ENCODE peak calls at places on chromosomes 4 and X, in nine cellular contexts. Y is CD8-positive, alpha-beta T cell; D is psoas muscle; B is lower lobe of right lung; Z is SK-N-MC; I is left lung; J is HCT116; P is H9; V is GM23338. C is an unnamed sample.

GRCh38 chr4:184007891-184008290 is 102.8 kb downstream of the STOX2 start:
- DNase-seq in Z (no peak), I (no peak), Y (no peak), B (no peak), J (no peak), D (no peak), P (no peak), V (no peak), C (no peak)

GRCh38 chrX:149282909-149283308 is 222.2 kb downstream of the IDS start:
- DNase-seq in J (no peak), Z (no peak), D (no peak), Y (no peak), I (no peak), V (no peak), P (no peak), B (no peak), C (no peak)

GRCh38 chrX:33725556-33726232 is 406.4 kb downstream of the FAM47A start:
- DNase-seq in Y (no peak), J (no peak), D (no peak), Z (no peak), P (peak), V (peak), I (no peak), B (peak), C (no peak)

GRCh38 chr4:101279377-101279871 is 67.9 kb downstream of the PPP3CA start:
- DNase-seq in I (no peak), Y (no peak), V (no peak), Z (peak), B (no peak), J (no peak), D (no peak), P (no peak), C (peak)

GRCh38 chr4:86108152-86108551 is 251.7 kb downstream of the MAPK10 start:
- DNase-seq in B (no peak), Y (no peak), I (no peak), P (no peak), Z (no peak), D (no peak), V (peak), J (no peak), C (no peak)

GRCh38 chr4:111475001-111475400 is 670.3 kb upstream of the FAM241A start:
- DNase-seq in D (no peak), Y (no peak), V (peak), B (no peak), P (peak), J (peak), I (no peak), Z (no peak), C (peak)

GRCh38 chr4:37802068-37802666 is 24.3 kb upstream of the PGM2 start:
- DNase-seq in I (no peak), Z (peak), V (peak), B (peak), D (no peak), P (peak), Y (no peak), J (peak), C (peak)

GRCh38 chr4:108201774-108202173 is 33.0 kb upstream of the LEF1 start:
- DNase-seq in P (no peak), B (no peak), J (no peak), D (no peak), Y (no peak), Z (no peak), I (no peak), V (no peak), C (no peak)

GRCh38 chr4:81405900-81406401 is 65.8 kb downstream of the RASGEF1B start:
- DNase-seq in I (no peak), V (peak), J (peak), Y (peak), Z (peak), P (no peak), D (no peak), B (no peak), C (no peak)

GRCh38 chr4:188417181-188417580 is 277.9 kb downstream of the TRIML1 start:
- DNase-seq in V (peak), Z (no peak), D (no peak), Y (no peak), P (peak), I (no peak), J (no peak), B (no peak), C (no peak)

GRCh38 chr4:183390374-183390773 is 54.1 kb upstream of the CDKN2AIP start:
- DNase-seq in Z (no peak), J (no peak), B (no peak), Y (no peak), I (no peak), V (no peak), D (no peak), P (no peak), C (no peak)

GRCh38 chrX:142156567-142156966 is 48.5 kb downstream of the MAGEC2 start:
- DNase-seq in D (no peak), J (no peak), Y (no peak), B (no peak), I (no peak), Z (no peak), V (peak), P (peak), C (no peak)

GRCh38 chr4:26787461-26788340 is 72.9 kb upstream of the STIM2 start:
- DNase-seq in J (peak), Z (no peak), I (peak), P (peak), D (peak), Y (peak), B (no peak), V (peak), C (peak)

GRCh38 chr4:41364871-41365270 is 108.1 kb downstream of the UCHL1 start:
- DNase-seq in J (no peak), Z (no peak), B (no peak), I (no peak), Y (no peak), D (no peak), P (no peak), V (no peak), C (no peak)

GRCh38 chr4:189088783-189089182 is 851.9 kb upstream of the FRG1 start:
- DNase-seq in Y (no peak), J (no peak), P (no peak), Z (no peak), D (no peak), I (peak), V (no peak), B (no peak), C (no peak)

GRCh38 chrX:15395794-15396193 is 11.6 kb upstream of the VEGFD start:
- DNase-seq in V (no peak), B (no peak), Z (no peak), I (no peak), J (no peak), P (no peak), D (no peak), Y (no peak), C (no peak)

GRCh38 chr4:184170996-184171395 is 46.7 kb downstream of the ENPP6 start:
- DNase-seq in Z (no peak), D (no peak), P (peak), J (no peak), B (no peak), Y (no peak), V (peak), I (no peak), C (no peak)

GRCh38 chr4:25440478-25441030 is 63.5 kb downstream of the ANAPC4 start:
- DNase-seq in J (no peak), P (no peak), Z (no peak), D (no peak), V (no peak), Y (no peak), I (no peak), B (no peak), C (peak)

GRCh38 chr4:40482985-40483647 is 146.5 kb downstream of the RBM47 start:
- DNase-seq in Z (no peak), J (no peak), B (no peak), P (peak), V (peak), D (no peak), Y (no peak), I (no peak), C (no peak)

GRCh38 chr4:152316969-152317368 is 218.9 kb downstream of the FBXW7 start:
- DNase-seq in Y (no peak), I (no peak), D (no peak), B (no peak), Z (no peak), P (no peak), J (no peak), V (no peak), C (no peak)

GRCh38 chr4:55920571-55920970 is 28.2 kb upstream of the CEP135 start:
- DNase-seq in P (no peak), V (no peak), Y (no peak), J (no peak), Z (no peak), B (no peak), D (no peak), I (no peak), C (no peak)

GRCh38 chrX:39158801-39159657 is 357.8 kb downstream of the MID1IP1 start:
- DNase-seq in I (no peak), Y (no peak), Z (no peak), D (no peak), P (no peak), J (no peak), V (no peak), B (peak), C (no peak)

GRCh38 chrX:25034889-25035288 is 19.1 kb upstream of the ARX start:
- DNase-seq in P (no peak), I (no peak), V (peak), B (no peak), J (no peak), Y (no peak), Z (no peak), D (no peak), C (no peak)

GRCh38 chr4:74544655-74545361 is 99.9 kb downstream of the AREG start:
- DNase-seq in Z (no peak), Y (no peak), J (no peak), I (no peak), V (no peak), B (no peak), D (no peak), P (no peak), C (no peak)

GRCh38 chr4:183658362-183659028 is 490 bp downstream of the RWDD4 start:
- DNase-seq in V (peak), I (peak), Y (peak), B (peak), P (peak), D (peak), Z (no peak), J (no peak), C (peak)

GRCh38 chr4:588351-588849 is 12.3 kb upstream of the TMEM271 start:
- DNase-seq in V (no peak), P (no peak), I (no peak), Z (no peak), D (no peak), B (no peak), Y (no peak), J (no peak), C (no peak)

GRCh38 chr4:77152421-77152820 is 4.6 kb upstream of the CCNG2 start:
- DNase-seq in D (no peak), Z (no peak), V (peak), P (no peak), B (no peak), J (no peak), Y (no peak), I (no peak), C (no peak)

GRCh38 chr4:121448231-121448630 is 67.4 kb upstream of the QRFPR start:
- DNase-seq in D (no peak), V (no peak), J (peak), I (no peak), P (no peak), Y (no peak), Z (no peak), B (no peak), C (no peak)

GRCh38 chr4:61427099-61427817 is 227.1 kb downstream of the ADGRL3 start:
- DNase-seq in Z (no peak), V (no peak), B (no peak), P (no peak), I (no peak), D (no peak), Y (no peak), J (no peak), C (no peak)

GRCh38 chr4:165449333-165449732 is 70.5 kb downstream of the CPE start:
- DNase-seq in J (no peak), Y (no peak), B (no peak), I (no peak), V (no peak), P (no peak), D (no peak), Z (no peak), C (no peak)

GRCh38 chrX:73850124-73851013 is 287.4 kb downstream of the CHIC1 start:
- DNase-seq in I (no peak), Z (peak), Y (no peak), V (peak), B (no peak), J (peak), D (peak), P (no peak), C (peak)

GRCh38 chrX:140514554-140514953 is 9.7 kb upstream of the SOX3 start:
- DNase-seq in B (no peak), Z (no peak), Y (no peak), P (no peak), I (no peak), D (no peak), V (no peak), J (no peak), C (no peak)

GRCh38 chr4:15894393-15894792 is 44.1 kb downstream of the FGFBP1 start:
- DNase-seq in J (no peak), B (no peak), V (no peak), D (no peak), P (no peak), Y (no peak), Z (no peak), I (no peak), C (no peak)
- H3K27ac ChIP-seq in J (peak), B (no peak), V (no peak), D (no peak), P (no peak), Y (no peak), Z (no peak), I (peak), C (no peak)

GRCh38 chr4:53906786-53907185 is 157.6 kb downstream of the CHIC2 start:
- DNase-seq in I (no peak), B (no peak), J (no peak), V (no peak), Z (no peak), D (no peak), P (no peak), Y (no peak), C (no peak)

GRCh38 chr4:53905281-53905934 is 159.0 kb downstream of the CHIC2 start:
- DNase-seq in B (no peak), Z (no peak), Y (no peak), V (no peak), I (no peak), P (no peak), D (no peak), J (no peak), C (no peak)

GRCh38 chr4:53908661-53909078 is 155.7 kb downstream of the CHIC2 start:
- DNase-seq in Y (no peak), I (no peak), P (no peak), B (no peak), J (peak), V (peak), D (no peak), Z (peak), C (peak)

GRCh38 chr4:53907772-53908171 is 156.6 kb downstream of the CHIC2 start:
- DNase-seq in P (no peak), Y (no peak), J (no peak), I (no peak), B (no peak), D (no peak), V (no peak), Z (no peak), C (no peak)

DNA sequence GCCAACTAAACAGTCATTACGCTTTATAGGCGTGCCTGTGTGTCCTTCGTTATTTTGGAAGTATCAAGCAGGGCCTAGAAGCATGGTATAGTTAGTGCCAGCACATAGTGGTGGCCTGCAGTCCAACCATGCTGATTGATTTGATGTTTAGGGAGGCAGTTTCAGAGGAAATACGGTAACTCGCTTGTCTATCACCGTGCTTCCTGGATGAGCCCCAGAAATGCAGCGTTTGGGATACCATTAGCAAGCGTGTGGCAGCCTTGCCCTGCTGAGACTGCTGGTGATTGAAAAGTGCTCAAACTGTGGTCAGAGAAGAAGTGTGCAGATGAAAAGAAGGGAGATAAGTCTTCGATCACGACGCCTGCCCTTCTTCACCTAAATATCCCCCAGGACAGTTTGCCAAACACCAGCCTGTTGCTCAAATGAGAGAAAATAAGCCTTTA is 158.4 kb downstream of the CHIC2 start:
- DNase-seq in I (no peak), Y (no peak), V (peak), D (peak), J (no peak), P (peak), B (no peak), Z (no peak), C (peak)
- H3K27ac ChIP-seq in I (peak), Y (no peak), V (no peak), D (no peak), J (no peak), P (no peak), B (peak), Z (no peak), C (peak)

DNA sequence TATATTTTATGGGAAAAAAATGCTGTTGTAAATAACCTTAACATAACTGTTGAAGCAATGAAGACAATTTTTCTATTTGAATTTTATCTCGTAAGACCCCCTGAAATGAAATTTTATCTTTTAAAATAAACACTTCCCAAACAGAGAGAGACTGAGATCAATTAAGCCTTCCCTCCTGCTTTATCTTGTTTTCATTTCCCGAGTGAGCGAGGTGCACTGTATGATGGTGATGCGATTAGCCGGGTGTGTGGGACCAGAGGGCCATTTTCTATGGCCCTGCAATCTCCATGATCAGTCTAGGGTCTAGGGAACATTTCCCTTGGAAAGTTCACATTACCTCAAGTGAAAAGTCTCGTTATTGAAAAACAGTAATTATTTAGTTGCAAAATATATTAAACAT is 134.1 kb upstream of the MID1 start:
- DNase-seq in B (no peak), Z (no peak), J (no peak), V (no peak), D (no peak), Y (no peak), P (no peak), I (no peak), C (no peak)
- H3K27ac ChIP-seq in B (no peak), Z (no peak), J (no peak), V (peak), D (no peak), Y (no peak), P (no peak), I (no peak), C (no peak)

DNA sequence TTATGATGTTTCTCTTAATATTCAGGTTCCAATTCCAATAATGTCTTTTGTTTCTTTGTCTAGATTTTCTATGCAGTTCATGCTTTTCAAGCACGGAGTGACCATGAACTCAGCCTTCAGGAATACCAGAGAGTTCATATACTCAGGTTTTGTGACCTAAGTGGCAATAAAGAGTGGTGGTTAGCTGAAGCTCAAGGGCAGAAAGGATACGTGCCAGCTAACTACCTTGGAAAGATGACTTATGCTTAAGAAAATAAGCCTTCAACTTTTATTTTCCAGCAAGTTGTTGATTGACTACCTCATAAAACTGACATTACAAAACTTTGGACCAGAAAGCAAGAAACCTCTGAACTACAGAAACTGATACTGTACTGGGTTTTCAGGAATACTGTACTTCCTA is 30.8 kb downstream of the INTS12 start:
- DNase-seq in Z (no peak), J (no peak), P (no peak), V (no peak), D (no peak), I (no peak), B (no peak), Y (no peak), C (no peak)
- H3K27ac ChIP-seq in Z (no peak), J (no peak), P (no peak), V (no peak), D (no peak), I (no peak), B (no peak), Y (no peak), C (no peak)

DNA sequence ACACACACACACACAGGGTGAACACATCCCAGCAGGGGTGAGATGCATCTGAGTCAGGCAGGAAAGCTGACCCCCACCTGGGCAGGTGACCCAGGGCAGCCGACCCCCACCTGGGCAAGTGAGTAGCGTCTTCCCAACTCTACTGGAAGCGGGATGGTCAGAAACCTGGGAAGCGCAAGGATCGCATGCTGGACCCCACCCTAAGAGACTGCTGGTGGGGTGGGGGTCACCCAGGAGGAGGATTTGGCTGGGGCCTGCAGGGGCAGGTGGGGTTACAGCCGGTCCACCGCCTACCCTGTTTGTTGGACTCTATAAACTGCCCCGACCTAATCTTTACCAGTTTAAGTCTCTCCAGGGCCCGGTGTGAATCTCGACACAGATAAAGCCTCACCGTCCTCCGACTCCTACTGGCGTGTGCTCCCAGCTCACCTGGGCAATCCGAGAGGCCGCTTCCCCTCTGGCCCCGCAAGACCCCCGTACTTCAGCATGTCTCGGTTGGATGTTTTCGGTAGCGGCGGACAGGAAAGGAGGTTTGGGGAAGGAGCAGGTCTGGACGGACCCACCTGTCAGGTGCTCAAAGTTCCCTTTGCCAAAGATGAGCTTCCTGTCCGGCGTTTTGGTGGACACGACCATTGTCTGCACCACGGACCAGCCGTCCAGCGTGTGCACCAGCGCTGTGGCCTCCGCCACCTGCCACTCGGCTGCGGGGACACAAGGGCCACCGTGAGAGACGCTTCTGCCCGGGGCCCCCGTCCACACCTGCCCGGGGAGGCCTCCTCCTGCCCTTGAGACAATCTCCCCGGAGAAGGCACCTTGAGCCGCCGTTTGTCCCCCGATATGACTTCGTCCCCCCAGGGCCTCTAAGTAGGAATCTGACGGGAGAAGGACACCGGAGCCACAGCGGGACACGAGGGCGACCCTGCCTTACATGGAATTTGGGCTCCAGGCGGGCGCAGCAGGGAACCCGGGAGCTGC is 2.0 kb downstream of the GTPBP6 start:
- DNase-seq in I (peak), Z (no peak), B (peak), Y (no peak), P (no peak), D (peak), V (no peak), J (no peak), C (no peak)
- H3K27ac ChIP-seq in I (no peak), Z (peak), B (no peak), Y (no peak), P (no peak), D (no peak), V (peak), J (peak), C (no peak)

GRCh38 chrX:150879855-150880807 is 18.3 kb downstream of the CD99L2 start:
- DNase-seq in J (no peak), V (no peak), P (no peak), Y (no peak), B (no peak), D (no peak), Z (no peak), I (no peak), C (no peak)
- H3K27ac ChIP-seq in J (no peak), V (no peak), P (no peak), Y (no peak), B (no peak), D (peak), Z (no peak), I (no peak), C (no peak)